ENCODE peak calls at places on chromosomes 13 and 19, in six cellular contexts. L, O, C, E, R and H are unnamed samples.

GRCh38 chr13:34320084-34320483 is 502.1 kb downstream of the RFC3 start:
- DNase-seq in L (no peak), O (no peak), C (no peak), E (no peak), R (no peak), H (no peak)

GRCh38 chr13:28819046-28819747 is 942 bp upstream of the MTUS2 start:
- DNase-seq in L (no peak), O (peak), C (no peak), E (no peak), R (no peak), H (peak)

GRCh38 chr19:48290923-48291700 is 21.2 kb downstream of the ZNF114 start:
- DNase-seq in L (no peak), O (peak), C (no peak), E (peak), R (no peak), H (peak)

GRCh38 chr19:8697671-8698432 is 743 bp downstream of the ACTL9 start:
- DNase-seq in L (no peak), O (peak), C (no peak), E (peak), R (no peak), H (peak)

GRCh38 chr19:33420821-33421220 is 47.3 kb downstream of the CEBPG start:
- DNase-seq in L (no peak), O (no peak), C (no peak), E (no peak), R (no peak), H (no peak)

GRCh38 chr19:41411682-41412265 is 14.2 kb downstream of the BCKDHA start:
- DNase-seq in L (no peak), O (no peak), C (no peak), E (no peak), R (no peak), H (no peak)

GRCh38 chr13:51834581-51835158 is 10.3 kb downstream of the TMEM272 start:
- DNase-seq in L (no peak), O (peak), C (no peak), E (no peak), R (no peak), H (no peak)

GRCh38 chr13:84607614-84608013 is 725.3 kb upstream of the SLITRK1 start:
- DNase-seq in L (no peak), O (no peak), C (no peak), E (no peak), R (no peak), H (no peak)

GRCh38 chr13:47114030-47114429 is 217.2 kb upstream of the HTR2A start:
- DNase-seq in L (no peak), O (no peak), C (no peak), E (no peak), R (no peak), H (no peak)

GRCh38 chr19:45094158-45094557 is 1.2 kb downstream of the PPP1R37 start:
- DNase-seq in L (no peak), O (no peak), C (no peak), E (no peak), R (no peak), H (no peak)

GRCh38 chr19:41872775-41873647 is 4.1 kb upstream of the CD79A start:
- DNase-seq in L (peak), O (peak), C (peak), E (peak), R (no peak), H (peak)

GRCh38 chr19:9752701-9753443 is 15.7 kb downstream of the ZNF846 start:
- DNase-seq in L (no peak), O (no peak), C (no peak), E (no peak), R (no peak), H (no peak)

GRCh38 chr13:21006141-21007005 is 55.0 kb downstream of the LATS2 start:
- DNase-seq in L (no peak), O (no peak), C (no peak), E (no peak), R (no peak), H (no peak)

GRCh38 chr13:101640797-101641400 is 188.4 kb downstream of the ITGBL1 start:
- DNase-seq in L (no peak), O (no peak), C (no peak), E (no peak), R (no peak), H (no peak)

GRCh38 chr19:49497047-49497789 is 984 bp downstream of the RPS11 start:
- DNase-seq in L (no peak), O (no peak), C (no peak), E (peak), R (no peak), H (peak)

GRCh38 chr19:10764340-10764894 is 46.5 kb downstream of the DNM2 start:
- DNase-seq in L (peak), O (no peak), C (no peak), E (no peak), R (no peak), H (no peak)

GRCh38 chr13:114339779-114340534 is 25.7 kb downstream of the CHAMP1 start:
- DNase-seq in L (peak), O (no peak), C (peak), E (no peak), R (no peak), H (no peak)

GRCh38 chr13:89097994-89098393 is 1426.8 kb downstream of the SLITRK5 start:
- DNase-seq in L (no peak), O (no peak), C (no peak), E (no peak), R (no peak), H (no peak)

GRCh38 chr13:66353664-66354063 is 876.5 kb downstream of the PCDH9 start:
- DNase-seq in L (no peak), O (no peak), C (no peak), E (peak), R (no peak), H (no peak)

GRCh38 chr13:95033890-95034289 is 267.4 kb downstream of the ABCC4 start:
- DNase-seq in L (no peak), O (no peak), C (no peak), E (no peak), R (no peak), H (no peak)

GRCh38 chr19:8490395-8490760 is 12.1 kb downstream of the PRAM1 start:
- DNase-seq in L (no peak), O (no peak), C (no peak), E (no peak), R (no peak), H (no peak)

GRCh38 chr13:112928020-112928931 is 40.7 kb upstream of the MCF2L start:
- DNase-seq in L (no peak), O (no peak), C (no peak), E (no peak), R (no peak), H (no peak)

GRCh38 chr19:35462476-35462953 is 14.5 kb downstream of the FFAR2 start:
- DNase-seq in L (no peak), O (no peak), C (no peak), E (no peak), R (peak), H (no peak)

GRCh38 chr13:77563110-77563509 is 27.6 kb downstream of the SCEL start:
- DNase-seq in L (peak), O (no peak), C (no peak), E (no peak), R (no peak), H (no peak)

GRCh38 chr13:112067121-112067741 is at the start of gene SOX1:
- DNase-seq in L (no peak), O (peak), C (no peak), E (no peak), R (no peak), H (peak)

GRCh38 chr19:13090511-13091231 is 12.0 kb downstream of the LYL1 start:
- DNase-seq in L (no peak), O (no peak), C (no peak), E (no peak), R (no peak), H (no peak)

GRCh38 chr13:79812070-79812850 is 331.3 kb downstream of the NDFIP2 start:
- DNase-seq in L (no peak), O (no peak), C (no peak), E (no peak), R (peak), H (no peak)

GRCh38 chr13:98839826-98840769 is 87.6 kb upstream of the SLC15A1 start:
- DNase-seq in L (peak), O (peak), C (peak), E (peak), R (no peak), H (peak)

DNA sequence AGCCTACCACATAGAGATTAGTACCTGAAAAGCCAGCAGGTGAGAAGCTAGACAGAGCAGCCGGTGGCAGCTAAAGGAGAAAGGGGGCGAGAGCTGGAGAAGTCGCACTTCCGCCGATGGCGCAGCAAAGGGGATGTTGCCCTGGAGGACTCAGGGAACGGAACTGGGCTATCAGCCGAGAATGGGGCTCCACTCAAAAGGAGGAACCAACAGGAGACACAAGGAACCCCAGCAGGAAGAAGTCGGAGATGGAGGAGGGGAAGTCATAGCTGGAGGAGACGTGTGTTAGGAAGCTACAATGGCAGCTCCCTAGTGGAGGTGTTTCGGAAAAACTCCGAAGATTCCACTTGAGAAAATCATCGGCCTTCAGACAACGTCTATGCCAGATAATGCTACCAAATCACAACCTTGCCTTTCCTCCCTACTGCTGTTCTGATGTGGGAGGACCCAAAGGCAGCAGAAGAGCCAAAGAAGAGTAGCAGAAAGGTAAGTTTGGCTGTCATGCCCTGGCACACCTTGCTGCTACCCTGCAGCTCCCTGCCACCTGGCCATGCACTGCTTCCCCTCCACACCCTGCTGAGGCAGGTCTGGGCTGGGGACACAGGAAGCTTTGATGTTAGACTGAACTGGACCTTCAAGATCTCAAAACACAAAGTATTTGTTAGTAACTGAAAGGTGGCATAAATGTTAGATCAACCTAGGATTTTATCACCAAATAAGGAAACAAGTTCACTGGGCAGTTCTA is 127.9 kb downstream of the DLEU7 start:
- DNase-seq in L (no peak), O (no peak), C (no peak), E (no peak), R (no peak), H (no peak)
- TF ChIP-seq MAX in L (no peak), O (no peak), C (no peak), E (no peak), R (no peak), H (no peak)

DNA sequence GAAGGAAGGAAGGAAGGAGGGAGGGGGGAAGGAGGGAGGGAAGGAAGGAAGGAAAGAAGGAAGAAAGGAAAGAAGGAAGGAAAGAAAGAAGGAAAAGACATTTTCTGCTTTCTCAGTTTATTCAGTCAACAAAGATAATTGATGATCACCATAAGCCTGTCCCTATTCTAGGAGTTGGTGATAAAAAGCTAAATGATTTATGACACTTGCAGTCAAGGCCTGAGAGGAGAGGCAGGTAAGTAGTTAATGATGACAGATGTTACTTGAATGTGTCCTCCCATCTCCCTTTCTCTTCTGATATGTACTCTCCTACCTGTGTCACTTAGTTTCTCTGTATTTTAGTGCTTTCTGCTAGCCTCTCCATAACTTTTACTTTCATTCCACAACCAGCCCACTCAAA is 141.3 kb downstream of the SLITRK6 start:
- DNase-seq in L (no peak), O (no peak), C (no peak), E (no peak), R (no peak), H (no peak)
- TF ChIP-seq ATF3 in L (no peak), O (no peak), C (no peak), E (no peak), R (no peak), H (no peak)

GRCh38 chr13:24694907-24695306 is 14.7 kb downstream of the ATP12A start:
- DNase-seq in L (no peak), O (no peak), C (no peak), E (no peak), R (no peak), H (no peak)

GRCh38 chr13:24692541-24692940 is 12.3 kb downstream of the ATP12A start:
- DNase-seq in L (no peak), O (no peak), C (no peak), E (no peak), R (no peak), H (no peak)

GRCh38 chr13:24691381-24691780 is 11.2 kb downstream of the ATP12A start:
- DNase-seq in L (no peak), O (no peak), C (no peak), E (no peak), R (no peak), H (no peak)

GRCh38 chr13:24698686-24699085 is 18.5 kb downstream of the ATP12A start:
- DNase-seq in L (no peak), O (no peak), C (no peak), E (no peak), R (no peak), H (no peak)

DNA sequence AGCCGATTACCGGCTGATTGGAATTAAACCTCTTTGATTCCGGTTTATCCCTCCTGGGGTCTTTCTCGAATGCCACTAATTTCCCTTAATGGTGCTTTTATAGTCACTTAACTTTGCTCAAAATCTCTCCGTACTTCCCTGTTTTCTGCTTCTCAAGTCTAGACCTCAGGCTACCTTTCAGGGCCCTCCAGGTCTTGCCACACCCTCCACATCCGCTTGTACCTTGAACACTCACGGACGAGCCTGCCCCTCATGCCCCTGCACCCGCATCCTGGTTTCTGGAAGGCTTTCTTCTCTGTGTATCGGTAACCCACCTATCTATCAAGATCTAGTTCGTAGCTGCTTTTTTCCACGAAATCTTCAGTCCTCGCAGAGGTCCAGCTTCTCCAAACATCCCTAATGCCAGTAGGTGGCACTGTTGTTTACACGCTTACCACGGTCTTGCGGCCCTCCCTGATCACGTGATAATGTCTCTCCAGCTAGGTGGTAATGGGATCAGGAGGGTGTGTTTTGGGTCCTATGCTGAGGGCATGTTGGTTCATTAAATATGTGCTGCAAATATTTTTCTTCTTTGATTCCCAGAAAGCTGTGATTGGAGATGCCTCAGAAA is 13.8 kb downstream of the ATP12A start:
- DNase-seq in L (peak), O (peak), C (peak), E (peak), R (no peak), H (peak)
- TF ChIP-seq MAX in L (no peak), O (peak), C (peak), E (no peak), R (no peak), H (no peak)

DNA sequence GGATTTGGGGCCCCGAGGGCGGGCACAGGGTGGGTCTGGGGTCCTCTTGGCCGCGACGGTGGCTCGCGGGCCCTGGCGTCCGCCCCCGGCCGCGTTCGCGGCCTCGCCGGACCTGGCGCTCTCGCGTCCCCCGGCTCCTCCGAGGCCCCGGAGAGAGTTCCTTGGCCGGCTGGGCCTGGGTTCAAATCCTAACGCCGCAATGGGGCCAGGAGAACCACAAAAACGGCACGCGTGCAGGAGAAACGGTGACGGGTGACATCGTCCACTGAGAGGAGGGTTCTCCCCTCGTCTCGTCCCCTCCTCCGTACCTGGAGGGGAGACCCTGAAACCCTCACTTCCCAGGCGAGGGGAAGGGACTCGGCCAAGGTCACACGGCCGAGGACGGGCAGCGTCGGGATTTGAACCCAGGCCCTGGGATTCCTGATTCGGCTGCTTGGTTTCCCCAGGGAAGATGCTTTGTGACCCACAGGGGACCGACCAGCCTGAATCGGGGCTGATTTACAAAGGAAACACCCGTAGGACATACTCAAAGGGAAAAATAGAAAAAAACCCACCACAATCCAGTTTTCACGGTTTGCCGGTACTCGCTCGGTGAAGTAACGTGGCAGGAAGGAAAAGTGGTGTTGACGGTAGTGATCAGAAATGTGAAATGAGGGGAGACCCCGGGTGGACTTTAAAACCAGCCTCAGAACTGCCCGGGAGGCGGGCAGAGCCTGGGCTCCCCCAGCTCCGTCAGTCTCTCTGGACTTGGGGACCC is 692 bp downstream of the SAFB start:
- DNase-seq in L (no peak), O (no peak), C (no peak), E (peak), R (no peak), H (no peak)
- TF ChIP-seq ATF3 in L (no peak), O (no peak), C (no peak), E (no peak), R (no peak), H (no peak)

DNA sequence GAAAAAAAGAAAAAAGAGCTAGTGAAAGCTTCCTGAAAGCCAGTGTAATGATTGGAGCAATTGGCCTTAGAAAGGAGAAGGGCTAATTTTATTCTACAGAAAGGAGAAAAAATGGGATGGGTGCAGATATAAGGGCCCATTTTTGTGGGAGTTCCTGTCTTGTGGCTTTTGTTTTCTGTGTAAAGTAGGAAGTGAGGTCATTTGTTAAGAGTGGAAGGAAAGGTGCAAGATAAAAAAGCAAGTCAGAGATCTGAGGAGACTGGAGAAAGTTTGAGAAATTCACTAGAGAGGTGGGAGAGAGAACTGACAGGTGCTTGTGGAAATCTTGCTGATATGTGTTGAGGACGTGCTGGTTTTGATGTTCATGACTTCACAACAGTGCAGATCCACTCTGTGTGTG is 349.4 kb downstream of the DLEU7 start:
- DNase-seq in L (no peak), O (no peak), C (no peak), E (no peak), R (no peak), H (no peak)
- TF ChIP-seq MAX in L (no peak), O (no peak), C (no peak), E (no peak), R (no peak), H (no peak)